ENCODE peak calls at places on chromosomes 2 and 18, in nine cellular contexts. A is NCI-H774, S is GM06990, T is foreskin melanocyte, R is retina, H is Kasumi-1, V is HFF-Myc, D is GM03348, K is GM23248. P is an unnamed sample.

GRCh38 chr18:13823707-13824395 is at the start of gene MC5R:
- DNase-seq in A (peak), H (peak), T (peak), D (peak), R (peak), K (peak), V (no peak), S (peak), P (peak)

GRCh38 chr2:155755481-155755880 is 577.0 kb downstream of the NR4A2 start:
- DNase-seq in T (no peak), V (no peak), H (no peak), A (no peak), S (no peak), D (no peak), R (no peak), K (no peak), P (no peak)

GRCh38 chr18:11500153-11501122 is 109.0 kb upstream of the SLC35G4 start:
- DNase-seq in T (peak), K (peak), D (peak), S (no peak), A (no peak), R (no peak), V (peak), H (no peak), P (peak)

GRCh38 chr2:71618327-71619113 is 165.2 kb downstream of the DYSF start:
- DNase-seq in D (no peak), H (no peak), A (no peak), V (no peak), T (no peak), S (no peak), R (no peak), K (no peak), P (peak)

GRCh38 chr2:198664349-198664748 is 793.4 kb downstream of the SATB2 start:
- DNase-seq in A (no peak), T (peak), H (no peak), V (no peak), K (peak), R (no peak), D (no peak), S (no peak), P (no peak)

GRCh38 chr2:203878060-203878459 is 10.5 kb downstream of the CTLA4 start:
- DNase-seq in K (peak), H (no peak), A (peak), D (no peak), V (no peak), R (no peak), T (no peak), S (no peak), P (no peak)

GRCh38 chr2:173205375-173205774 is 129.7 kb downstream of the MAP3K20 start:
- DNase-seq in S (no peak), H (no peak), V (no peak), A (no peak), D (peak), K (peak), R (no peak), T (no peak), P (no peak)

GRCh38 chr2:144759746-144760145 is 239.8 kb upstream of the ZEB2 start:
- DNase-seq in K (no peak), T (no peak), A (no peak), H (no peak), S (no peak), D (no peak), R (no peak), V (no peak), P (no peak)

P was measured in Calu3.